ENCODE peak calls at places on chromosomes 1 and 21, in ten cellular contexts. Q, T, F, J, W, Z, P, Y, M and L are unnamed samples.

GRCh38 chr21:26982767-26983166 is 15.9 kb upstream of the ADAMTS5 start:
- DNase-seq in Q (peak; percentile 69), T (no peak), F (no peak), J (no peak), W (peak; percentile 26), Z (peak; percentile 67), P (no peak), Y (peak; percentile 10), M (peak; percentile 30), L (peak; percentile 78)

GRCh38 chr1:66533804-66534745 is at the start of gene SGIP1:
- DNase-seq in Q (peak; percentile 81), T (peak; percentile 79), F (no peak), J (no peak), W (peak; percentile 91), Z (peak; percentile 82), P (peak; percentile 11), Y (peak; percentile 78), M (peak; percentile 64), L (peak; percentile 92)

GRCh38 chr1:245475116-245475515 is 320.3 kb downstream of the KIF26B start:
- DNase-seq in Q (peak; percentile 31), T (no peak), F (no peak), J (no peak), W (peak; percentile 35), Z (peak; percentile 43), P (no peak), Y (peak; percentile 32), M (peak; percentile 59), L (no peak)

GRCh38 chr1:178645157-178645825 is 79.8 kb upstream of the RALGPS2 start:
- DNase-seq in Q (no peak), T (peak; percentile 55), F (no peak), J (no peak), W (no peak), Z (no peak), P (no peak), Y (no peak), M (no peak), L (peak; percentile 3)

GRCh38 chr21:33419538-33420123 is 16.4 kb downstream of the IFNGR2 start:
- DNase-seq in Q (peak; percentile 65), T (no peak), F (no peak), J (peak; percentile 62), W (peak; percentile 85), Z (peak; percentile 88), P (no peak), Y (peak; percentile 72), M (peak; percentile 30), L (peak; percentile 89)

GRCh38 chr1:27526569-27527222 is 36.7 kb upstream of the WASF2 start:
- DNase-seq in Q (no peak), T (no peak), F (no peak), J (no peak), W (no peak), Z (no peak), P (no peak), Y (no peak), M (no peak), L (no peak)

GRCh38 chr1:152426731-152427130 is 12.7 kb upstream of the CRNN start:
- DNase-seq in Q (peak; percentile 12), T (no peak), F (no peak), J (no peak), W (no peak), Z (peak; percentile 14), P (no peak), Y (no peak), M (no peak), L (no peak)

GRCh38 chr1:71464016-71464415 is 383.2 kb upstream of the ZRANB2 start:
- DNase-seq in Q (peak; percentile 67), T (no peak), F (no peak), J (no peak), W (no peak), Z (peak; percentile 62), P (no peak), Y (peak; percentile 18), M (peak; percentile 32), L (peak; percentile 85)

GRCh38 chr1:27650527-27651175 is 15.7 kb upstream of the FGR start:
- DNase-seq in Q (peak; percentile 53), T (no peak), F (no peak), J (no peak), W (peak; percentile 65), Z (peak; percentile 70), P (no peak), Y (peak; percentile 83), M (peak; percentile 25), L (peak; percentile 53)

GRCh38 chr1:115495603-115496002 is 146.2 kb upstream of the VANGL1 start:
- DNase-seq in Q (peak; percentile 89), T (no peak), F (peak; percentile 10), J (no peak), W (peak; percentile 35), Z (peak; percentile 74), P (no peak), Y (no peak), M (peak; percentile 82), L (peak; percentile 84)

GRCh38 chr1:236821111-236821625 is 26.1 kb downstream of the MTR start:
- DNase-seq in Q (no peak), T (no peak), F (no peak), J (no peak), W (no peak), Z (no peak), P (no peak), Y (peak; percentile 26), M (no peak), L (no peak)

GRCh38 chr1:83850849-83851248 is 148.1 kb downstream of the TTLL7 start:
- DNase-seq in Q (no peak), T (no peak), F (no peak), J (no peak), W (no peak), Z (no peak), P (peak; percentile 93), Y (no peak), M (no peak), L (no peak)